ENCODE peak calls at places on chromosome 20, in five cellular contexts. D is DND-41, G is AG04450, A is fibroblast of lung, W is endodermal cell. Y is an unnamed sample.

GRCh38 chr20:47454298-47455132 is 47.2 kb upstream of the NCOA3 start:
- DNase-seq in D (no peak), G (no peak), A (no peak), W (peak), Y (no peak)

GRCh38 chr20:4545526-4545925 is 176.2 kb upstream of the PRND start:
- DNase-seq in D (no peak), G (no peak), A (peak), W (no peak), Y (peak)

GRCh38 chr20:32773880-32774279 is 11.7 kb downstream of the DNMT3B start:
- DNase-seq in D (no peak), G (no peak), A (no peak), W (no peak), Y (no peak)

GRCh38 chr20:44901972-44902371 is 7.9 kb upstream of the PABPC1L start:
- DNase-seq in D (no peak), G (no peak), A (peak), W (no peak), Y (peak)

GRCh38 chr20:53869466-53870258 is 200.7 kb downstream of the BCAS1 start:
- DNase-seq in D (peak), G (no peak), A (peak), W (peak), Y (peak)

GRCh38 chr20:42986143-42986773 is 203.4 kb downstream of the PTPRT start:
- DNase-seq in D (no peak), G (no peak), A (no peak), W (no peak), Y (no peak)

GRCh38 chr20:53800418-53800817 is 206.8 kb upstream of the ZNF217 start:
- DNase-seq in D (no peak), G (no peak), A (no peak), W (no peak), Y (no peak)

GRCh38 chr20:11156922-11157321 is 483.1 kb upstream of the JAG1 start:
- DNase-seq in D (no peak), G (no peak), A (no peak), W (no peak), Y (no peak)

GRCh38 chr20:39049148-39049547 is 87.0 kb downstream of the DHX35 start:
- DNase-seq in D (peak), G (no peak), A (no peak), W (peak), Y (no peak)
- H3K27ac ChIP-seq in D (no peak), G (no peak), A (no peak), W (no peak), Y (no peak)

DNA sequence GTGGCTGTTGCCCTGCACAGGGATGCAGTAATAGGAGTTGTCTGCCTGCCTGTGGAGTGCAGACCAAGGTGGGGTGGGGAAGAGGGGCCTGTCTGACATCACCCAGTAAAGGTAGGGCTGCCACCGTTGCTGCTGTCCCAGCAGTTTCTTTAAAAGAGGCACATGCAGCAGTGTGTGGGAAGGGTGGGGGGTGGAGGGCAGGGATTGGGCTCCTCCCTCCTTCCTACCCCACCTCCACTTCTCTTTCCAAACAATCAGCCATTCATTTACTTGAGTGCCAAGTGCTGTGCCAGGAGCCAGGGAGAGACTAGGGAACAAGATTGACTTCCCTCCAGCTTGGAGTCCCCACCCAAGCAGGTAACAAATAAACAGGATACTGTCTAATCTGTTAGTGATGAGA is 66.8 kb upstream of the MYL9 start:
- DNase-seq in D (no peak), G (no peak), A (no peak), W (no peak), Y (no peak)
- TF ChIP-seq CTCF in D (no peak), G (no peak), A (no peak), W (no peak), Y (no peak)

DNA sequence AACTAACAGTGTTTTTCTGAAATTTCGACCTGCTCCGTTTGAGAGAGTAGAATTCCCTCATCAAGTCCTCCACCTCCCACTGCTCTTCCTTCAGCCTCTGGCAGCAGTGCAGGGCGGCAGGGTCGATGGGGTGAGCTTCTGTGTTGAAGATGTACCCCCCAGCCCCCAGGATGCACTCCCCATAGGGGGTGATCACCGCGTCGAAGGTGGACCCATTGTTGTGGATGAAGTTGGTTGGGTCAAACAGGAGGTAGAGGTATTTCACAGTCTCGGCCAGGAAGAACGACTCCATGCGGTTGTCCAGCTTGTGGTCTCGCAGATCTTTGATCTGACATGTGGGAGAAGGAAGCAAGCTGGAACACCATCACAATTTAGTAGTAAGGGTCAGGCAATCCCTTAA is 23.0 kb upstream of the TRPC4AP start:
- DNase-seq in D (no peak), G (no peak), A (no peak), W (no peak), Y (no peak)
- H3K27ac ChIP-seq in D (no peak), G (no peak), A (no peak), W (no peak), Y (no peak)

GRCh38 chr20:34578521-34579147 is 20.1 kb downstream of the MAP1LC3A start:
- DNase-seq in D (no peak), G (no peak), A (no peak), W (no peak), Y (no peak)

GRCh38 chr20:34578040-34578439 is 19.5 kb downstream of the MAP1LC3A start:
- DNase-seq in D (no peak), G (no peak), A (peak), W (no peak), Y (no peak)

GRCh38 chr20:34579936-34580587 is 21.5 kb downstream of the MAP1LC3A start:
- DNase-seq in D (no peak), G (no peak), A (no peak), W (no peak), Y (no peak)

GRCh38 chr20:34580588-34580940 is 22.0 kb downstream of the MAP1LC3A start:
- DNase-seq in D (no peak), G (no peak), A (no peak), W (no peak), Y (no peak)

DNA sequence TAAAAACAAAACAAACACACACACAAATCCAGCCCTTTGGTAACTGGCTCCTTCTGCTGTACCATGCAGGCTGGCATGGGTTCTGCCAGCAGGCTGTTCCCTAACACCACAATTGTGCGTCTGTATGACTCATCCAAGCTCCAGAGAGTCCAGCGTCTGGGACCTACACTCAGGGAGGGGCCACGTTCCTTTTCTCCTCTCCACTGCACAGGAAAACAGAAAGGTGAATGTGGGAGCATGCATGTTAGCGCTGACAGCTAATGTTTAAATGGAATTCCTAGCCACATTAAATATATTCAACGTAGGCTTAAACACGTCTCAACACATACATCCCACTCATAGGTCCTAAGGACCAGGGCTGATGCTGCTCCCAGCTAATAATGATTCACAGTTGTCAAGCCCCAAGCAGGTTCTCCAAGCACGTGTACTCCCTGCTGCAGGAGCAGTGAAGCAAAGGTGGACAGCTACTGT is 20.7 kb downstream of the MAP1LC3A start:
- DNase-seq in D (no peak), G (no peak), A (peak), W (no peak), Y (peak)
- TF ChIP-seq CTCF in D (no peak), G (peak), A (peak), W (no peak), Y (peak)

GRCh38 chr20:57474191-57474590 is 50.7 kb downstream of the CTCFL start:
- DNase-seq in D (no peak), G (no peak), A (no peak), W (no peak), Y (no peak)

GRCh38 chr20:57474816-57475215 is 50.1 kb downstream of the CTCFL start:
- DNase-seq in D (no peak), G (no peak), A (no peak), W (peak), Y (no peak)

GRCh38 chr20:57475388-57476072 is 49.4 kb downstream of the CTCFL start:
- DNase-seq in D (no peak), G (no peak), A (no peak), W (peak), Y (no peak)

GRCh38 chr20:57476641-57477461 is 48.1 kb downstream of the CTCFL start:
- DNase-seq in D (no peak), G (no peak), A (no peak), W (peak), Y (no peak)

GRCh38 chr20:57476073-57476526 is 48.8 kb downstream of the CTCFL start:
- DNase-seq in D (no peak), G (no peak), A (no peak), W (peak), Y (no peak)
- H3K27ac ChIP-seq in D (no peak), G (no peak), A (no peak), W (no peak), Y (no peak)

GRCh38 chr20:49279677-49280462 is 2.0 kb upstream of the ZNFX1 start:
- DNase-seq in D (no peak), G (no peak), A (peak), W (no peak), Y (no peak)
- TF ChIP-seq CTCF in D (no peak), G (no peak), A (no peak), W (no peak), Y (no peak)

GRCh38 chr20:719068-719467 is 43.5 kb upstream of the SCRT2 start:
- DNase-seq in D (no peak), G (no peak), A (no peak), W (no peak), Y (no peak)

GRCh38 chr20:719816-720215 is 44.2 kb upstream of the SCRT2 start:
- DNase-seq in D (no peak), G (no peak), A (no peak), W (no peak), Y (no peak)

GRCh38 chr20:723756-724155 is 44.5 kb downstream of the SLC52A3 start:
- DNase-seq in D (no peak), G (no peak), A (no peak), W (no peak), Y (no peak)

GRCh38 chr20:722822-723644 is 45.3 kb downstream of the SLC52A3 start:
- DNase-seq in D (no peak), G (no peak), A (no peak), W (no peak), Y (no peak)

DNA sequence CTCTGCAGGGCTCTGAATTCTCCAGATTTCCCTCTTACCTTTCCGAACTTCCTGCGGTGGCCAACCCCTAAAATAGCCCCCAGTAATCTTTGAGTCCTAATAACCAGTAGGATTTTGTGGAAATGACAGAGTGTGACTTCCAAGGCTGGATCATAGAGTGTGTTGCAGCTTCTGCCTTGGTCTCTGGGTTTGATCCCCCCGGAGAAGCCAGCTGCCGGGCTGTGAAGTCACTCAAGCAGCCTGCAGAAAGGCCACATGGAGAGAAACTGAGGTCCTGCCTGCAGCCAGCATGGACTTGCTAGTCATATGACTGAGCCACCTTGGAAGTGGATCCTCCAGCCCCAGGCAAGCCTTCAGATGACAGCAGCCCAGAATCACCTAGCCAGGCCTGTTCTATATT is 46.3 kb upstream of the SCRT2 start:
- DNase-seq in D (no peak), G (no peak), A (no peak), W (no peak), Y (no peak)
- H3K27ac ChIP-seq in D (no peak), G (no peak), A (no peak), W (no peak), Y (no peak)

DNA sequence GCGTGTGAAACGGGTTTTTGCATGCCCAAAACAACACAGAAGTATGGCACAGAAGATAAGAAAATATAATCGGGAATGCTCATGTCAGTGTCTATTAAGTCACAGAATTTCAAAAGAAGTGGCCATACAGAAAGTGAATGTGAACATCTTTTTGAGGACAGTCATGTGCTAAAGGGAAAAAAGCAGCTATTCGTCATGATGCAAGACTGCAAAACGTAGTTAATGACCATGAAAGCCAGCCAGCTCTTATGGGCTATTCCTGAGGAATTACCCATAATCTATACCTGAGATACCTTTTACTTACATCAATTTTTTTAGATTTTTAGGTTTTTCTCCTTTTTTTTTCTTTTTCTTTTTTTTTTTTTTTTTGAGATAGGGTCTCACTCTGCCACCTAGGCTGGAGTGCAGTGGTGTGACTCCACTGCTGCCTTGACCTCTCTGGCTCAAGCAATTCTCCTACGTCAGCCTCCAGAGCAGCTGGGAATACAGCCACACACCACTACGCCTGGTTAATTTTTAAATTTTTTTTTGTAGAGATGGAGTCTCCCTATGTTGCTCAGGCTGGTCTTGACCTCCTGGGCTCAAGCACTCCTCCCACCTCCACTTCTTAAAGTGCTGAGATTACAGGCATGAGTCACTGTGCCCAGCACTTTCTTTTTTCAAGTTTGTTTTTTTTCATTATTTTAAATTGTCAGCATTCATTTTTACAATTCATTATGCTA is 18.1 kb upstream of the ZBP1 start:
- DNase-seq in D (no peak), G (no peak), A (no peak), W (no peak), Y (peak)
- TF ChIP-seq CTCF in D (no peak), G (no peak), A (no peak), W (no peak), Y (no peak)

GRCh38 chr20:34621383-34622367 is 55.2 kb downstream of the PIGU start:
- DNase-seq in D (no peak), G (no peak), A (peak), W (peak), Y (peak)

GRCh38 chr20:34626978-34627377 is 49.9 kb downstream of the PIGU start:
- DNase-seq in D (no peak), G (no peak), A (no peak), W (no peak), Y (no peak)

GRCh38 chr20:34621036-34621343 is 55.9 kb downstream of the PIGU start:
- DNase-seq in D (no peak), G (no peak), A (no peak), W (no peak), Y (no peak)

GRCh38 chr20:34624628-34625027 is 52.3 kb downstream of the PIGU start:
- DNase-seq in D (no peak), G (no peak), A (no peak), W (no peak), Y (no peak)

GRCh38 chr20:34622821-34623451 is 54.0 kb downstream of the PIGU start:
- DNase-seq in D (no peak), G (no peak), A (no peak), W (peak), Y (no peak)
- H3K27ac ChIP-seq in D (no peak), G (no peak), A (no peak), W (no peak), Y (no peak)

GRCh38 chr20:2751868-2752630 is 48.4 kb downstream of the CPXM1 start:
- DNase-seq in D (no peak), G (no peak), A (no peak), W (no peak), Y (no peak)
- TF ChIP-seq CTCF in D (no peak), G (no peak), A (no peak), W (no peak), Y (no peak)